ENCODE peak calls at places on chromosomes 13 and 19, in four cellular contexts. C is HL-60, P is GM12878, A is K562. L is an unnamed sample.
A peak's percentile ranks its signal among the peaks of the same experiment; 100 is the strongest.

GRCh38 chr13:90300015-90300414 is 1047.5 kb upstream of the MIR17HG start:
- DNase-seq in C (no peak), P (no peak), A (no peak), L (no peak)

GRCh38 chr13:80408270-80408669 is 67.3 kb upstream of the SPRY2 start:
- DNase-seq in C (peak; percentile 22), P (no peak), A (no peak), L (no peak)

GRCh38 chr13:28503182-28503980 is 8.5 kb upstream of the FLT1 start:
- DNase-seq in C (no peak), P (no peak), A (no peak), L (no peak)

GRCh38 chr19:33157906-33158305 is 26.0 kb downstream of the WDR88 start:
- DNase-seq in C (peak; percentile 53), P (no peak), A (no peak), L (no peak)

GRCh38 chr19:55857149-55857548 is 20.8 kb downstream of the NLRP4 start:
- DNase-seq in C (no peak), P (peak; percentile 70), A (no peak), L (no peak)

GRCh38 chr19:6417713-6418561 is 6.7 kb downstream of the KHSRP start:
- DNase-seq in C (no peak), P (no peak), A (no peak), L (no peak)

GRCh38 chr19:15248648-15249559 is 16.7 kb upstream of the EPHX3 start:
- DNase-seq in C (no peak), P (no peak), A (no peak), L (no peak)

GRCh38 chr13:49356224-49356623 is 87.6 kb downstream of the CAB39L start:
- DNase-seq in C (no peak), P (no peak), A (no peak), L (no peak)

GRCh38 chr13:37344051-37344450 is 238.6 kb upstream of the CSNK1A1L start:
- DNase-seq in C (no peak), P (no peak), A (no peak), L (no peak)

GRCh38 chr19:34808566-34808965 is 35.6 kb upstream of the ZNF599 start:
- DNase-seq in C (no peak), P (no peak), A (no peak), L (no peak)

GRCh38 chr19:33804021-33804799 is 7.5 kb downstream of the KCTD15 start:
- DNase-seq in C (no peak), P (no peak), A (no peak), L (no peak)

GRCh38 chr19:50728084-50728737 is 5.0 kb downstream of the CLEC11A start:
- DNase-seq in C (peak; percentile 67), P (no peak), A (peak; percentile 94), L (no peak)

GRCh38 chr13:61148211-61148610 is 267.4 kb downstream of the PCDH20 start:
- DNase-seq in C (no peak), P (no peak), A (no peak), L (no peak)

GRCh38 chr19:7716762-7717161 is 14.8 kb upstream of the FCER2 start:
- DNase-seq in C (no peak), P (no peak), A (no peak), L (no peak)

GRCh38 chr19:7722231-7722651 is 9.7 kb downstream of the CLEC4G start:
- DNase-seq in C (no peak), P (peak; percentile 70), A (no peak), L (no peak)

GRCh38 chr19:7718668-7719067 is 13.2 kb downstream of the CLEC4G start:
- DNase-seq in C (no peak), P (no peak), A (no peak), L (no peak)

GRCh38 chr19:7715671-7716070 is 13.7 kb upstream of the FCER2 start:
- DNase-seq in C (no peak), P (no peak), A (no peak), L (no peak)

GRCh38 chr19:7720351-7720750 is 11.6 kb downstream of the CLEC4G start:
- DNase-seq in C (no peak), P (no peak), A (no peak), L (no peak)
- TF ChIP-seq POLR2AphosphoS5 in C (no peak), P (no peak), A (no peak), L (no peak)

GRCh38 chr19:410243-410781 is 1.4 kb upstream of the C2CD4C start:
- DNase-seq in C (no peak), P (no peak), A (no peak), L (no peak)

GRCh38 chr19:409006-409514 is at the start of gene C2CD4C:
- DNase-seq in C (no peak), P (no peak), A (peak; percentile 78), L (no peak)

GRCh38 chr19:407501-408440 is 1.2 kb downstream of the C2CD4C start:
- DNase-seq in C (no peak), P (no peak), A (no peak), L (no peak)

GRCh38 chr19:408441-409005 is 424 bp downstream of the C2CD4C start:
- DNase-seq in C (no peak), P (no peak), A (peak; percentile 81), L (no peak)

DNA sequence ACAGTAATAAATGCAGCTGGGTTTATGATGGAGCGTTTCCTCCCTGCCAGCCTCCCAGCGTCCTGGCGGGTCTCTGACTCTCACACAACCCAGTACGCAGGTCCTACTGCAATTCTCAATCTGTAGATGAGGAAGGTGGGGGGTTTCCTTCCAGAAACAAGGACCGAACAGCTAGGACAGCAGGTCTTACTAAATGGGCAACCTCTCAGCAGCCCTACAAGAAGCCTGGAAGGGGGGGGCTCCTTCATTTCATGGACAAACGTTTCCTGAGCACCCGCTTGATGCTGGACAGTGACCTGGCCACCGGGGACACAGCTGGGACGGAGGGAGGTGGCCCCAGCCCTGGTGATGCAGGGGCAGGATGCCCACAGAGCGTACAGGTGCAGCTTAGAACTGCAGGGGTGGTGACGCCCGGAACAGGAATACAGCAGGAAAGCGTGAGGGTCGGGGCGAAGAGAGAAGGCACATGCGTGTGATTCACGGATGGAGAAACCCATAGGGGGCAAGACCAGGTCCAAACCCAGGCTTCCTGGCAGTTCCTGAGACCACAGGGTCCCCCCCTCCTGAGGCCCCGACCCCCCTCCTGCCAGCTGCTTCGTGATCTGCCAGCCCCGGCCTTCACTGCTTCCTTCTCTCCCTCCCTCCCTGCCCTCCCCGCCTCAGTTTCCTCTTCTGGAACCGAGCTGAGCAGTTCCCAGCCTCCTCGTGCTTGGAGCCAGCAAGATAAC is 732 bp upstream of the C2CD4C start:
- DNase-seq in C (no peak), P (no peak), A (no peak), L (no peak)
- TF ChIP-seq SPI1 in C (no peak), P (no peak), A (no peak), L (no peak)

DNA sequence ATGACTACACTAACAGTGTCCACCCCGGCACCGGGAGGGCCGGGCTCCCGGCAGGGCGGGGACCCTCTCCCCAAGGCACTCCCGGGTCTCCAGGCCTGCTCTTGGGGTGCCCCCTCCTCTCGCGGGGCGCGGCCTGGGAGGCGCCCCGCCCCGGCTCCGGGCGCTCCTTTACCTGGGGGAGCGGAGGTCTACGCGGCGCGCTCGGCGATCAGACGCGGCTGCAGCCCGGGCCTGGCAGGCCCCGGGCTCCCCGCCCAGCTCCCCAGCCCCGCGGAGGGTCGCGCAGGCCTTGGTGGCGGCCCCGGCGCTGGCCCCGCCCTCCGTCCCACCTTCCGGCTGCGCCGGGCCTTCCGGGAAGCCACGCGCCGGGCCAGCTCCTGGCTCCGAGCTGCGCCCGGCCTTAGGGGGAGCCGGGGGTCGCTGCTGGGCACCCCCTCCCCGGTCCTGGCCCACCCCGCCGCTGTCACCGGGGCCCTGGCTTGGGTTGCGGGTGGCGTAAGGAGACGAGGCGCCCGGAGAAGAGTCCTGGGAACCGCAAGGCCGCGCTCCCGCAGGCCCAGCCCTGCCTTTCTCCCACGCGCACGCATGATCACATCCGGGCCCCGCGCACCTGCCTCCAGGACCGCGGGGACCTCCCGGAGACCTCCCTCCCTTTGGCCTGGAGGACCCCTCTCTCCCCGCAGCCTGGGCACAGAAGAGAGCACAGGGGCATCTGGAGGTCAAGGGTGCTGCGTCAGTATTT is at the start of gene C19orf12:
- DNase-seq in C (peak; percentile 30), P (no peak), A (peak; percentile 87), L (peak; percentile 73)
- TF ChIP-seq POLR2AphosphoS5 in C (peak; percentile 49), P (peak; percentile 59), A (peak; percentile 35), L (no peak)

GRCh38 chr13:47837906-47838305 is 163.2 kb downstream of the SUCLA2 start:
- DNase-seq in C (no peak), P (no peak), A (no peak), L (no peak)
- TF ChIP-seq SPI1 in C (no peak), P (no peak), A (no peak), L (no peak)

DNA sequence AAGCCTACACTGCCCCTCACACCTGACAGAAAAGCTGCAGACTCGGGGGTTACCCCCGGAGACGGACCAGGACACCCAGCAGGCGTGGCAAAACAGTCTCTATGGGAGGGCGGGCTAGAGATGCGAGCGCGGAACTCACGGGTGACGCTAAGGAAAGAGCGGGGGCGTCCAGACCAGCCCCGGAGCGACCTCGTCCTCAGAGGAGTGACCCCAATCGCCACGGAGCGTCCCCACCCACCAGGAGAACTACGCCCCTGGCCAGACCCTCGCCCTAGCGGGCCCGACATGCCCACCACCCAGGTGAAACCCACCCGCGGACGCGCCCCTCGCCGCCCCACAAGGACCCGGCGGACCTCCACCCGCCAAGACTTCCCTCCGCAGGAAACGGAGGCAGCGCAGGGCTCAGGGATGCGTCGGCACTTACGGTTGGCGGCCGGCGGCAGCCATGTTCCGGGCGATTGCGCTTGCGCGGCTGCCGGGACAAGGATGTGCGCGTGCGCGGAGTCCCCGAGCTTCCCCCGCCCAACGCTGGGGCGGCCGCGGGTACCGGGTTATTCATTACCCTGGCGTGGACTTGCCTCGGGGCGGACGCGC is at the start of gene ZNF329:
- DNase-seq in C (peak; percentile 86), P (peak; percentile 32), A (peak; percentile 91), L (peak; percentile 84)
- TF ChIP-seq POLR2AphosphoS5 in C (peak; percentile 58), P (peak; percentile 69), A (no peak), L (peak; percentile 44)

GRCh38 chr13:30746816-30747215 is 11.5 kb downstream of the ALOX5AP start:
- DNase-seq in C (no peak), P (no peak), A (no peak), L (no peak)
- TF ChIP-seq SPI1 in C (no peak), P (no peak), A (no peak), L (no peak)

GRCh38 chr19:13835791-13836723 is 40.8 kb downstream of the ZSWIM4 start:
- DNase-seq in C (peak; percentile 98), P (no peak), A (no peak), L (no peak)
- TF ChIP-seq POLR2AphosphoS5 in C (peak; percentile 87), P (no peak), A (peak; percentile 38), L (no peak)

L was measured in GM12891.